ENCODE peak calls at places on chromosomes 6 and 20, in nine cellular contexts. G is LoVo, A is amniotic epithelial cell, Y is fibroblast of mammary gland, J is posterior cingulate gyrus, M is hippocampal formation, V is NCI-H1105 treated with DMSO at 0.1 percent for 48 hours, I is AG08396, Q is activated gamma-delta T cell treated with Interleukin-2 at 50 U/mL for 16 hours. Z is an unnamed sample.

GRCh38 chr6:153117986-153118886 is 12.8 kb downstream of the RGS17 start:
- DNase-seq in G (peak), A (peak), Y (peak), J (no peak), M (no peak), V (no peak), I (peak), Q (no peak), Z (no peak)

GRCh38 chr20:19699132-19699971 is 58.7 kb upstream of the RIN2 start:
- DNase-seq in G (no peak), A (peak), Y (peak), J (no peak), M (peak), V (no peak), I (peak), Q (no peak), Z (peak)

GRCh38 chr6:1708820-1709612 is 99.3 kb downstream of the FOXC1 start:
- DNase-seq in G (no peak), A (no peak), Y (no peak), J (no peak), M (no peak), V (no peak), I (no peak), Q (no peak), Z (no peak)

GRCh38 chr6:35496036-35496850 is 636 bp downstream of the TEAD3 start:
- DNase-seq in G (peak), A (no peak), Y (no peak), J (no peak), M (no peak), V (no peak), I (peak), Q (no peak), Z (peak)

GRCh38 chr6:168939771-168940170 is 313.9 kb downstream of the THBS2 start:
- DNase-seq in G (no peak), A (no peak), Y (no peak), J (no peak), M (no peak), V (no peak), I (no peak), Q (no peak), Z (no peak)

GRCh38 chr6:129936329-129937165 is 75.4 kb upstream of the TMEM244 start:
- DNase-seq in G (peak), A (peak), Y (peak), J (peak), M (peak), V (peak), I (no peak), Q (peak), Z (no peak)

GRCh38 chr6:14542670-14543366 is 425.2 kb downstream of the CD83 start:
- DNase-seq in G (no peak), A (peak), Y (peak), J (peak), M (no peak), V (peak), I (peak), Q (no peak), Z (no peak)

GRCh38 chr6:162343196-162343901 is 384.2 kb downstream of the PRKN start:
- DNase-seq in G (no peak), A (no peak), Y (peak), J (no peak), M (no peak), V (no peak), I (no peak), Q (no peak), Z (no peak)

GRCh38 chr6:52587001-52587400 is 10.1 kb upstream of the TRAM2 start:
- DNase-seq in G (no peak), A (no peak), Y (no peak), J (no peak), M (no peak), V (no peak), I (no peak), Q (no peak), Z (no peak)

GRCh38 chr20:48350291-48350988 is 477.4 kb downstream of the PREX1 start:
- DNase-seq in G (no peak), A (no peak), Y (peak), J (no peak), M (no peak), V (peak), I (no peak), Q (no peak), Z (no peak)

GRCh38 chr20:22801528-22801927 is 217.2 kb upstream of the FOXA2 start:
- DNase-seq in G (no peak), A (no peak), Y (peak), J (no peak), M (no peak), V (no peak), I (no peak), Q (no peak), Z (no peak)

GRCh38 chr6:157233686-157234085 is 89.6 kb downstream of the TMEM242 start:
- DNase-seq in G (no peak), A (no peak), Y (no peak), J (no peak), M (no peak), V (peak), I (no peak), Q (no peak), Z (no peak)

GRCh38 chr6:15948930-15949900 is 179.7 kb upstream of the MYLIP start:
- DNase-seq in G (peak), A (peak), Y (no peak), J (no peak), M (no peak), V (peak), I (no peak), Q (no peak), Z (no peak)

GRCh38 chr20:38295811-38296210 is 8.1 kb upstream of the BPI start:
- DNase-seq in G (no peak), A (no peak), Y (no peak), J (no peak), M (no peak), V (no peak), I (no peak), Q (no peak), Z (no peak)

GRCh38 chr6:139112146-139112545 is 22.7 kb upstream of the HECA start:
- DNase-seq in G (no peak), A (no peak), Y (no peak), J (no peak), M (no peak), V (no peak), I (no peak), Q (no peak), Z (no peak)

GRCh38 chr6:157869673-157870302 is 46.7 kb downstream of the SNX9 start:
- DNase-seq in G (no peak), A (no peak), Y (no peak), J (no peak), M (no peak), V (no peak), I (no peak), Q (no peak), Z (no peak)

GRCh38 chr20:32165836-32166545 is 41.6 kb downstream of the PLAGL2 start:
- DNase-seq in G (no peak), A (no peak), Y (no peak), J (no peak), M (no peak), V (no peak), I (no peak), Q (no peak), Z (no peak)